ENCODE peak calls at places on chromosome 1, in five cellular contexts. A is ELF-1; L is activated naive CD8-positive, alpha-beta T cell treated with anti-CD3 and anti-CD28 coated beads for 36 hours; K is naive thymus-derived CD8-positive, alpha-beta T cell; Z is HuH-7.5. E is an unnamed sample.

GRCh38 chr1:92945748-92946270 is 15.5 kb downstream of the DIPK1A start:
- DNase-seq in L (no peak), A (no peak), K (no peak), Z (no peak), E (no peak)

GRCh38 chr1:203428981-203429599 is 46.5 kb upstream of the PRELP start:
- DNase-seq in L (no peak), Z (no peak), A (no peak), K (no peak), E (peak; percentile 19)

GRCh38 chr1:153533689-153534201 is 2.0 kb downstream of the S100A6 start:
- DNase-seq in K (no peak), Z (no peak), L (no peak), A (no peak), E (no peak)

GRCh38 chr1:171794085-171794484 is 12.6 kb downstream of the METTL13 start:
- DNase-seq in L (peak; percentile 52), A (no peak), Z (no peak), K (peak; percentile 18), E (no peak)

GRCh38 chr1:110060034-110060661 is 10.3 kb downstream of the ALX3 start:
- DNase-seq in K (peak; percentile 65), Z (peak; percentile 50), A (peak; percentile 72), L (peak; percentile 75), E (peak; percentile 67)

GRCh38 chr1:8457771-8458409 is 140.0 kb downstream of the SLC45A1 start:
- DNase-seq in A (no peak), L (no peak), K (no peak), Z (no peak), E (no peak)

GRCh38 chr1:64133036-64133435 is 70.4 kb upstream of the UBE2U start:
- DNase-seq in Z (no peak), L (no peak), A (no peak), K (no peak), E (no peak)

GRCh38 chr1:186540521-186540920 is 79.6 kb upstream of the PDC start:
- DNase-seq in L (no peak), Z (no peak), K (no peak), A (no peak), E (no peak)

GRCh38 chr1:175191654-175192053 is 922 bp downstream of the KIAA0040 start:
- DNase-seq in Z (no peak), K (peak; percentile 50), L (peak; percentile 21), A (no peak), E (peak; percentile 64)

GRCh38 chr1:11406845-11407244 is 72.1 kb upstream of the DISP3 start:
- DNase-seq in Z (no peak), K (peak; percentile 2), L (no peak), A (no peak), E (no peak)

GRCh38 chr1:114345930-114346479 is 165.0 kb downstream of the TRIM33 start:
- DNase-seq in Z (peak; percentile 62), K (no peak), A (peak; percentile 64), L (no peak), E (peak; percentile 45)